ENCODE peak calls at places on chromosome 20, in four cellular contexts. J, D, F and Y are unnamed samples.

GRCh38 chr20:45630366-45630765 is 718 bp downstream of the WFDC9 start:
- DNase-seq in J (no peak), D (no peak), F (no peak), Y (no peak)

GRCh38 chr20:49313271-49313670 is 35.4 kb upstream of the ZNFX1 start:
- DNase-seq in D (no peak), F (no peak), J (no peak), Y (no peak)

GRCh38 chr20:51392625-51393186 is 149.8 kb downstream of the NFATC2 start:
- DNase-seq in F (no peak), J (no peak), D (no peak), Y (no peak)

GRCh38 chr20:3712279-3712873 is at the start of gene SIGLEC1:
- DNase-seq in F (no peak), D (no peak), J (no peak), Y (no peak)

GRCh38 chr20:1718604-1719384 is 61.2 kb upstream of the SIRPG start:
- DNase-seq in D (no peak), J (peak), F (no peak), Y (no peak)

GRCh38 chr20:60210779-60211617 is 252.8 kb downstream of the CDH26 start:
- DNase-seq in F (peak), J (peak), D (peak), Y (peak)

GRCh38 chr20:17610566-17611289 is 40.9 kb downstream of the DSTN start:
- DNase-seq in F (no peak), D (no peak), J (no peak), Y (no peak)

GRCh38 chr20:43529051-43529450 is 21.6 kb downstream of the L3MBTL1 start:
- DNase-seq in J (no peak), D (no peak), F (no peak), Y (no peak)

GRCh38 chr20:19522080-19522801 is 235.8 kb upstream of the RIN2 start:
- DNase-seq in F (no peak), D (no peak), J (no peak), Y (no peak)

GRCh38 chr20:62165762-62166399 is 16.9 kb upstream of the MTG2 start:
- DNase-seq in F (no peak), J (no peak), D (no peak), Y (no peak)

GRCh38 chr20:61343934-61344333 is 91.9 kb downstream of the CDH4 start:
- DNase-seq in J (no peak), D (no peak), F (no peak), Y (no peak)

GRCh38 chr20:32205502-32206382 is 1.8 kb downstream of the PLAGL2 start:
- DNase-seq in J (peak), D (no peak), F (no peak), Y (no peak)

GRCh38 chr20:15818651-15819071 is 754.6 kb downstream of the KIF16B start:
- DNase-seq in D (no peak), J (no peak), F (peak), Y (no peak)

GRCh38 chr20:50194831-50195523 is 4.3 kb downstream of the CEBPB start:
- DNase-seq in D (no peak), F (no peak), J (no peak), Y (no peak)

GRCh38 chr20:37352611-37352980 is 6.7 kb downstream of the SRC start:
- DNase-seq in F (no peak), J (no peak), D (no peak), Y (no peak)

GRCh38 chr20:36957875-36958667 is 6.6 kb upstream of the SAMHD1 start:
- DNase-seq in J (no peak), D (no peak), F (no peak), Y (no peak)

GRCh38 chr20:63453029-63453523 is 19.4 kb downstream of the KCNQ2 start:
- DNase-seq in J (no peak), F (peak), D (peak), Y (no peak)

GRCh38 chr20:50932016-50932338 is 740 bp upstream of the ADNP start:
- DNase-seq in F (no peak), D (no peak), J (no peak), Y (no peak)

GRCh38 chr20:57247292-57247975 is 19.0 kb downstream of the BMP7 start:
- DNase-seq in J (no peak), F (no peak), D (no peak), Y (no peak)

GRCh38 chr20:44319880-44320422 is 8.9 kb upstream of the FITM2 start:
- DNase-seq in J (no peak), F (no peak), D (no peak), Y (no peak)

GRCh38 chr20:13412806-13413445 is 191.9 kb downstream of the ISM1 start:
- DNase-seq in F (no peak), J (peak), D (no peak), Y (no peak)

GRCh38 chr20:41214666-41215065 is 77.3 kb downstream of the PLCG1 start:
- DNase-seq in J (no peak), F (no peak), D (no peak), Y (no peak)

GRCh38 chr20:45101333-45101850 is 465 bp upstream of the KCNS1 start:
- DNase-seq in J (no peak), F (no peak), D (no peak), Y (no peak)

GRCh38 chr20:59032023-59032712 is at the start of gene ATP5F1E:
- DNase-seq in F (peak), D (peak), J (peak), Y (peak)

GRCh38 chr20:59032713-59033059 is 551 bp upstream of the ATP5F1E start:
- DNase-seq in F (peak), J (peak), D (peak), Y (no peak)

GRCh38 chr20:59030911-59031310 is 1.2 kb downstream of the ATP5F1E start:
- DNase-seq in J (no peak), F (no peak), D (no peak), Y (no peak)

GRCh38 chr20:59033093-59033492 is 958 bp upstream of the ATP5F1E start:
- DNase-seq in J (no peak), F (no peak), D (no peak), Y (no peak)

GRCh38 chr20:59031326-59032022 is 661 bp downstream of the ATP5F1E start:
- DNase-seq in F (peak), J (no peak), D (no peak), Y (no peak)
- TF ChIP-seq MAFK in F (no peak), J (no peak), D (no peak), Y (no peak)

GRCh38 chr20:11469795-11470495 is 447.7 kb upstream of the BTBD3 start:
- DNase-seq in J (no peak), D (no peak), F (no peak), Y (no peak)
- TF ChIP-seq MAFK in J (no peak), D (no peak), F (no peak), Y (no peak)

GRCh38 chr20:431012-431904 is 23.2 kb downstream of the RBCK1 start:
- DNase-seq in F (peak), J (peak), D (peak), Y (no peak)
- TF ChIP-seq MAFK in F (no peak), J (no peak), D (no peak), Y (no peak)

GRCh38 chr20:34570859-34571306 is 12.4 kb downstream of the MAP1LC3A start:
- DNase-seq in F (no peak), J (peak), D (no peak), Y (no peak)
- TF ChIP-seq MAFK in F (no peak), J (no peak), D (no peak), Y (no peak)